ENCODE peak calls at places on chromosomes 12 and 14, in four cellular contexts. One of them, this sample, is unnamed.

GRCh38 chr14:67538501-67538900 is 5.4 kb downstream of the PLEKHH1 start:
- DNase-seq in H7: no peak
- DNase-seq in CD8-positive, alpha-beta T cell: no peak
- DNase-seq in Panc1: no peak
- DNase-seq in this sample: no peak

GRCh38 chr14:50397461-50398196 is 948 bp upstream of the CDKL1 start:
- DNase-seq in H7: peak; percentile 22
- DNase-seq in CD8-positive, alpha-beta T cell: no peak
- DNase-seq in Panc1: no peak
- DNase-seq in this sample: peak; percentile 35

GRCh38 chr14:104967414-104968152 is 10.6 kb downstream of the AHNAK2 start:
- DNase-seq in H7: peak; percentile 91
- DNase-seq in CD8-positive, alpha-beta T cell: no peak
- DNase-seq in Panc1: no peak
- DNase-seq in this sample: peak; percentile 81

GRCh38 chr12:79847417-79847816 is 87.5 kb downstream of the PPP1R12A start:
- DNase-seq in H7: no peak
- DNase-seq in CD8-positive, alpha-beta T cell: no peak
- DNase-seq in Panc1: no peak
- DNase-seq in this sample: no peak

GRCh38 chr12:108106599-108106998 is 22.5 kb upstream of the WSCD2 start:
- DNase-seq in H7: no peak
- DNase-seq in CD8-positive, alpha-beta T cell: no peak
- DNase-seq in Panc1: no peak
- DNase-seq in this sample: no peak

GRCh38 chr12:55982319-55982936 is 8.6 kb downstream of the RAB5B start:
- DNase-seq in H7: no peak
- DNase-seq in CD8-positive, alpha-beta T cell: no peak
- DNase-seq in Panc1: no peak
- DNase-seq in this sample: no peak

GRCh38 chr14:53531151-53531550 is 378.0 kb upstream of the DDHD1 start:
- DNase-seq in H7: no peak
- DNase-seq in CD8-positive, alpha-beta T cell: no peak
- DNase-seq in Panc1: no peak
- DNase-seq in this sample: no peak

GRCh38 chr14:20623798-20624197 is 17.7 kb downstream of the OR6S1 start:
- DNase-seq in H7: no peak
- DNase-seq in CD8-positive, alpha-beta T cell: no peak
- DNase-seq in Panc1: no peak
- DNase-seq in this sample: no peak

DNA sequence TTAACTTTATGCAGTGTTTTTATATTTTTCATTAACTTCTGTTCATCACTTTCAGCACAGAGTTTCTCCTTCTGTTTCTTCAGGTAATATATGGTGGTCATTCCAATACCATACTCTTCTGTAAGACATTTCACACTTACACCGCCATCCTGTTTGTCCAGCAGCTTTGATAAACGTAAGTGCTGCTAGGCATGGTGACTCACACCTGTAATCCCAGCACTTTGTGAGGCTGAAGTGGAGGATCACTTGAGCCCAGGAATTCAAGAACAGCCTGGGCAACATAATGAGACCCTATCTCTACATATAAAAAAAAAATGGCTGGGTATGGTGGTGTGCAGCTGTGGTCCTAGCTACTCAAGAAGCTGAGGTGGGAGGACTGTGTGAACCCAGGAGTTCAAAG is 55.8 kb downstream of the EXOC5 start:
- DNase-seq in H7: no peak
- DNase-seq in CD8-positive, alpha-beta T cell: no peak
- DNase-seq in Panc1: no peak
- DNase-seq in this sample: peak; percentile 20
- H3K36me3 ChIP-seq in H7: peaks cover 3% of the 10 kb centered on the region
- H3K36me3 ChIP-seq in CD8-positive, alpha-beta T cell: peaks cover 13% of the 10 kb centered on the region
- H3K36me3 ChIP-seq in Panc1: peaks cover 10% of the 10 kb centered on the region
- H3K36me3 ChIP-seq in this sample: peaks cover 10% of the 10 kb centered on the region

DNA sequence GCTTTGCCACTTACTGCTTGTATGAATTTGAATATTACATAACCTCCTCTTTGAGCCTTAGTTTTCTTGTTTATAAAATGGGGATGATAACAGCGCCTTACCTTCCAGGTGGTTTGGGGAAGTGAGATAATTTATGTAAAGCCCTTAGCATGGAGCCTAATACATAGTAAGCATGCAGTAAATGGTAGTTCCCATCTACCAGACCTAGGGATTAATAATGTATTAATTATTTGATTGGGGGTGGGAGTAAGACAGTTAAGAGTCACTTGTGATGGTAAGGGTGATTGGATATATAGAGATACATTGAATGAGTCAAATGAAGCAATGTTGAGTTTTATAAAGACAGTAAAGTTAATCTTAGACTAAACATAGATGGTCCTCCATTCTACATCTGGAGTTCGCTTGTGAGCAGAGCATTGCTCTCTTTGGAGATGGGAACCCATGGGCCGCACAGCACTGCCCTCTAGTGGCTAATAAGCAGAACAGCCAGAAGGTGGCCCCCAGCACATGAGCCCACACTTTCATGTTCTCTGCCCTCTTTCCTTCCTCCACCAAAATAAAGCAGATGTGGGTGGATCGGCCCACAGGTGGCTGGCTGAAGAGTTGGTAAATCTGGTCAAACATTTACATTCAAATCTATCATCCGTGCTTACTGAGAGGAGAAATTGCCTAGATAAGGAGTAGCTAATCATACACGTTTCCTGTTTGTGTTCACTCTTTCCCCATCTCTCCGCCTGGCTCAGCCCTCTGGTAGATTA is 26.5 kb upstream of the TAMALIN start:
- DNase-seq in H7: peak; percentile 90
- DNase-seq in CD8-positive, alpha-beta T cell: peak; percentile 43
- DNase-seq in Panc1: peak; percentile 57
- DNase-seq in this sample: no peak
- H3K36me3 ChIP-seq in H7: peaks cover 9% of the 10 kb centered on the region
- H3K36me3 ChIP-seq in CD8-positive, alpha-beta T cell: peaks cover 14% of the 10 kb centered on the region
- H3K36me3 ChIP-seq in Panc1: peaks cover 7% of the 10 kb centered on the region
- H3K36me3 ChIP-seq in this sample: peaks cover 71% of the 10 kb centered on the region

GRCh38 chr14:68899033-68899603 is 80.0 kb downstream of the ACTN1 start:
- DNase-seq in H7: no peak
- DNase-seq in CD8-positive, alpha-beta T cell: no peak
- DNase-seq in Panc1: no peak
- DNase-seq in this sample: no peak

GRCh38 chr14:68905107-68905895 is 73.8 kb downstream of the ACTN1 start:
- DNase-seq in H7: no peak
- DNase-seq in CD8-positive, alpha-beta T cell: no peak
- DNase-seq in Panc1: no peak
- DNase-seq in this sample: no peak

GRCh38 chr14:68898248-68899032 is 80.7 kb downstream of the ACTN1 start:
- DNase-seq in H7: no peak
- DNase-seq in CD8-positive, alpha-beta T cell: no peak
- DNase-seq in Panc1: no peak
- DNase-seq in this sample: no peak

GRCh38 chr14:68906439-68906838 is 72.7 kb downstream of the ACTN1 start:
- DNase-seq in H7: no peak
- DNase-seq in CD8-positive, alpha-beta T cell: no peak
- DNase-seq in Panc1: no peak
- DNase-seq in this sample: no peak

DNA sequence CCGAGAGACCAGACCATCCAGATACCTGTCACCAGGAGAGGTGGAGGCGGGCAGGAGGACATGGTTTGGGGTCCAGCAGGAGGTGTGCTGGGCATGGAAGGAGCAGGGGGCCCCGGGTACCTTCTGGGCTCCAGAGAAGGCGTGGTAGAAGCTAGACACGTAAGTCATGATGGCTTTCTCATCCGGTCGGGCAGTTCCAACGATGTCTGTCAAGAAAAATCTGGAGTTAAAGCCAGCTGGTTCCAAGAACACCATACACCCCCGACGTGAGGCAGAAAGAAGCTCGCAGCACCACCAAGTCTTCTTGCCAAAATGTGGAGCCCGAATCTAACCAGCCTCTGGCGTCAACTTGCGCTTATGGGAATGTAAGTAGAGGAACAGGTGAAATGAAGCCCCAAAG is 76.7 kb downstream of the ACTN1 start:
- DNase-seq in H7: no peak
- DNase-seq in CD8-positive, alpha-beta T cell: no peak
- DNase-seq in Panc1: no peak
- DNase-seq in this sample: no peak
- H3K36me3 ChIP-seq in H7: peaks cover 36% of the 10 kb centered on the region
- H3K36me3 ChIP-seq in CD8-positive, alpha-beta T cell: peaks cover 81% of the 10 kb centered on the region
- H3K36me3 ChIP-seq in Panc1: peaks cover 7% of the 10 kb centered on the region
- H3K36me3 ChIP-seq in this sample: peaks cover 70% of the 10 kb centered on the region

DNA sequence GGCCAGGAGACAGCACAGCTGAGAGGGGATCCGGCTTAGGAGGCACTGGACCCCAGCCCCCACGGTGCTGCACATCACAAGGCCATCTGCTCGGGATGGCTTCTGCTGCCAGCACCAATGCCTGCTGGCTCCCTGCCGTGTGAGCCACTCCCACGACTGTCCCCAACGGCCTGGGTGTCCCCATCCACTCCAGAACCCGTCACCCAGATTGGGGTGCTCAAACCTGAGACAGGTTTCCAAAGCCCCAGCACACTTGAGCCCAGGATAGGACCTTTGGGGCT is 102.4 kb downstream of the RFLNA start:
- DNase-seq in H7: no peak
- DNase-seq in CD8-positive, alpha-beta T cell: no peak
- DNase-seq in Panc1: no peak
- DNase-seq in this sample: no peak
- H3K36me3 ChIP-seq in H7: peaks cover 27% of the 10 kb centered on the region
- H3K36me3 ChIP-seq in CD8-positive, alpha-beta T cell: peaks cover 16% of the 10 kb centered on the region
- H3K36me3 ChIP-seq in Panc1: no peaks in the 10 kb centered on the region
- H3K36me3 ChIP-seq in this sample: peaks cover 20% of the 10 kb centered on the region

DNA sequence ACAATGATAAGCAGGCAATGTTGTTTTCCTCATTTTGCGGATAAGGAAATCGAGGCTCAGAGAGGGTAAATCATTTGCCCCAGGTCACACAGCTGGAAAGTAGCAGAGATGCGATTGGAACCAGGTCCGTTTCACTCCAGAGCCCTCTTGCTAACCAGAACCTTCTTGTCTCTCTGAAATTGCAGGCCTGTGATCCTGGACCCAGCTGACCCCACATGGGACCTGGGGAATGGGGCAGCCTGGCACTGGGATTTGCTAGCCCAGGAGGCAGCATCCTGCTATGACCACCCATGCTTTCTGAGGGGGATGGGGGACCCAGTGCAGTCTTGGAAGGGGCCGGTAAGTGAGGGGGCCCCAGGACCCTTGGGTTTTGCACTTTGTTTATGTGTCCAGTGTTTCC is 9.5 kb downstream of the OAS3 start:
- DNase-seq in H7: no peak
- DNase-seq in CD8-positive, alpha-beta T cell: no peak
- DNase-seq in Panc1: no peak
- DNase-seq in this sample: no peak
- H3K36me3 ChIP-seq in H7: no peaks in the 10 kb centered on the region
- H3K36me3 ChIP-seq in CD8-positive, alpha-beta T cell: peaks cover 25% of the 10 kb centered on the region
- H3K36me3 ChIP-seq in Panc1: no peaks in the 10 kb centered on the region
- H3K36me3 ChIP-seq in this sample: peaks cover 82% of the 10 kb centered on the region

GRCh38 chr12:121825041-121825523 is 21.3 kb downstream of the SETD1B start:
- DNase-seq in H7: no peak
- DNase-seq in CD8-positive, alpha-beta T cell: no peak
- DNase-seq in Panc1: no peak
- DNase-seq in this sample: no peak
- H3K36me3 ChIP-seq in H7: peaks cover 22% of the 10 kb centered on the region
- H3K36me3 ChIP-seq in CD8-positive, alpha-beta T cell: peaks cover 74% of the 10 kb centered on the region
- H3K36me3 ChIP-seq in Panc1: no peaks in the 10 kb centered on the region
- H3K36me3 ChIP-seq in this sample: peaks cover 94% of the 10 kb centered on the region

DNA sequence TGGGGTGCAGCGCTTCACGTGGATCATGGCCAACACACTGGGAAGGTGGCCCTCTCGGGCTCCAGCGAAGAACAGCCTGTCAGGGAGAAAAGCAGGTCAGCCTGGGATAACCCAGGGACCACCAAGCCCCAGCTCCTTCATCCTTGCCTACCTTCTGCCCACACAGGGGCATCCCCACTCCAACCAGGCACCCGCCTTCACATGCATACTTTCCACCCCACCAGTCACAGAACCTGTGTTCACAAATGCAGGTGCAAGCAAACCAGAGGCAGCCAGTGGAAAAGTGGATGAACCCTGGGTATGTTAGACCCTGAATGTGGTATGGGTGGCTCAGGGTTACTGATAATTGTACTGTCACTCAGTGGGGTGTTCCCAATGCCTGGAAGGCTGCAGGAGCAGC is 12.4 kb upstream of the CEBPE start:
- DNase-seq in H7: no peak
- DNase-seq in CD8-positive, alpha-beta T cell: no peak
- DNase-seq in Panc1: no peak
- DNase-seq in this sample: no peak
- H3K36me3 ChIP-seq in H7: peaks cover 15% of the 10 kb centered on the region
- H3K36me3 ChIP-seq in CD8-positive, alpha-beta T cell: no peaks in the 10 kb centered on the region
- H3K36me3 ChIP-seq in Panc1: no peaks in the 10 kb centered on the region
- H3K36me3 ChIP-seq in this sample: no peaks in the 10 kb centered on the region

DNA sequence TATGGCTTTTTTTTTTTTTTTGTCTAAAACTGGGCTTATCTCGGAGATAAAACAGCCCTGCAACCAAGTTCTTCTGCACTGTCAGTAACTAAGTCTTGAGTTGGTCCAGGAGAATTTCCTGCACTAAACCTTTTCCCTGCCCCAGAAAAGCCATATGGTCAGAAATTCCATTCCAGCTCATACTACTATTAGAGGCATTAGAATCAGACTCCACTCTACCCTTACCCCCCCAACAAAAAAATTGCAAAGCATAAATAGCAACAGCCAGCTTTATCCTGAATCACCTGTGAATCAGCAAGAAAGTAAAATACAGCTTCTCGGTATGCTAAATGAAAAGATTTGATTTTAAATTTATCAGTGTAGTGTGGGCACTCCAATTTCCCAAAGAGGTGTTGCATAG is 79.6 kb downstream of the PTPRR start:
- DNase-seq in H7: no peak
- DNase-seq in CD8-positive, alpha-beta T cell: no peak
- DNase-seq in Panc1: no peak
- DNase-seq in this sample: no peak
- H3K36me3 ChIP-seq in H7: no peaks in the 10 kb centered on the region
- H3K36me3 ChIP-seq in CD8-positive, alpha-beta T cell: no peaks in the 10 kb centered on the region
- H3K36me3 ChIP-seq in Panc1: no peaks in the 10 kb centered on the region
- H3K36me3 ChIP-seq in this sample: no peaks in the 10 kb centered on the region

GRCh38 chr12:132054983-132055382 is 89.1 kb downstream of the DDX51 start:
- DNase-seq in H7: no peak
- DNase-seq in CD8-positive, alpha-beta T cell: no peak
- DNase-seq in Panc1: no peak
- DNase-seq in this sample: no peak

GRCh38 chr12:132056320-132056719 is 87.8 kb downstream of the DDX51 start:
- DNase-seq in H7: no peak
- DNase-seq in CD8-positive, alpha-beta T cell: no peak
- DNase-seq in Panc1: no peak
- DNase-seq in this sample: no peak

GRCh38 chr12:132055535-132056096 is 88.5 kb downstream of the DDX51 start:
- DNase-seq in H7: no peak
- DNase-seq in CD8-positive, alpha-beta T cell: no peak
- DNase-seq in Panc1: no peak
- DNase-seq in this sample: no peak

GRCh38 chr12:132057691-132058090 is 86.4 kb downstream of the DDX51 start:
- DNase-seq in H7: no peak
- DNase-seq in CD8-positive, alpha-beta T cell: no peak
- DNase-seq in Panc1: no peak
- DNase-seq in this sample: no peak

GRCh38 chr12:132056959-132057358 is 87.2 kb downstream of the DDX51 start:
- DNase-seq in H7: no peak
- DNase-seq in CD8-positive, alpha-beta T cell: no peak
- DNase-seq in Panc1: no peak
- DNase-seq in this sample: no peak
- H3K36me3 ChIP-seq in H7: peaks cover 33% of the 10 kb centered on the region
- H3K36me3 ChIP-seq in CD8-positive, alpha-beta T cell: peaks cover 49% of the 10 kb centered on the region
- H3K36me3 ChIP-seq in Panc1: peaks cover 4% of the 10 kb centered on the region
- H3K36me3 ChIP-seq in this sample: peaks cover 25% of the 10 kb centered on the region